ENCODE peak calls at places on chromosomes 5 and 9, in five cellular contexts. One of them, this sample, is unnamed.

GRCh38 chr9:97237311-97237786 is 70.1 kb upstream of the CCDC180 start:
- DNase-seq in hepatocyte: peak; percentile 22
- DNase-seq in Peyer's patch: no peak
- DNase-seq in mesenchymal stem cell: no peak
- DNase-seq in A549: no peak
- DNase-seq in this sample: no peak

GRCh38 chr5:170617519-170618218 is 113.8 kb downstream of the KCNIP1 start:
- DNase-seq in Peyer's patch: no peak
- DNase-seq in A549: no peak
- DNase-seq in mesenchymal stem cell: no peak
- DNase-seq in hepatocyte: no peak
- DNase-seq in this sample: no peak

GRCh38 chr5:24606974-24607373 is 37.8 kb downstream of the CDH10 start:
- DNase-seq in Peyer's patch: no peak
- DNase-seq in mesenchymal stem cell: no peak
- DNase-seq in hepatocyte: no peak
- DNase-seq in A549: no peak
- DNase-seq in this sample: no peak

GRCh38 chr9:35756743-35757526 is 2.9 kb upstream of the MSMP start:
- DNase-seq in A549: peak; percentile 64
- DNase-seq in hepatocyte: peak; percentile 81
- DNase-seq in Peyer's patch: peak; percentile 78
- DNase-seq in mesenchymal stem cell: peak; percentile 21
- DNase-seq in this sample: peak; percentile 30

GRCh38 chr5:171477666-171478065 is 58.2 kb downstream of the FGF18 start:
- DNase-seq in A549: no peak
- DNase-seq in Peyer's patch: no peak
- DNase-seq in hepatocyte: no peak
- DNase-seq in mesenchymal stem cell: no peak
- DNase-seq in this sample: no peak

GRCh38 chr9:28166179-28166578 is 592.9 kb upstream of the C9orf72 start:
- DNase-seq in mesenchymal stem cell: peak; percentile 38
- DNase-seq in hepatocyte: no peak
- DNase-seq in A549: no peak
- DNase-seq in Peyer's patch: no peak
- DNase-seq in this sample: no peak

GRCh38 chr5:5145651-5146529 is 5.8 kb downstream of the ADAMTS16 start:
- DNase-seq in hepatocyte: no peak
- DNase-seq in mesenchymal stem cell: peak; percentile 3
- DNase-seq in Peyer's patch: no peak
- DNase-seq in A549: no peak
- DNase-seq in this sample: no peak

GRCh38 chr5:159639590-159639989 is 276.7 kb upstream of the ADRA1B start:
- DNase-seq in Peyer's patch: no peak
- DNase-seq in hepatocyte: no peak
- DNase-seq in mesenchymal stem cell: no peak
- DNase-seq in A549: no peak
- DNase-seq in this sample: no peak

GRCh38 chr5:135426102-135427082 is 20.8 kb downstream of the DCANP1 start:
- DNase-seq in Peyer's patch: no peak
- DNase-seq in mesenchymal stem cell: peak; percentile 58
- DNase-seq in hepatocyte: peak; percentile 67
- DNase-seq in A549: peak; percentile 65
- DNase-seq in this sample: no peak

GRCh38 chr5:151079838-151080619 is 805 bp downstream of the TNIP1 start:
- DNase-seq in hepatocyte: no peak
- DNase-seq in Peyer's patch: no peak
- DNase-seq in mesenchymal stem cell: peak; percentile 66
- DNase-seq in A549: peak; percentile 54
- DNase-seq in this sample: no peak

GRCh38 chr5:132850066-132850465 is 16.2 kb downstream of the GDF9 start:
- DNase-seq in Peyer's patch: no peak
- DNase-seq in hepatocyte: no peak
- DNase-seq in mesenchymal stem cell: peak; percentile 55
- DNase-seq in A549: no peak
- DNase-seq in this sample: no peak

GRCh38 chr5:141508440-141508807 is 19.5 kb downstream of the PCDHGC5 start:
- DNase-seq in mesenchymal stem cell: no peak
- DNase-seq in A549: no peak
- DNase-seq in hepatocyte: no peak
- DNase-seq in Peyer's patch: no peak
- DNase-seq in this sample: no peak

GRCh38 chr9:131290039-131290766 is 680 bp downstream of the PLPP7 start:
- DNase-seq in Peyer's patch: no peak
- DNase-seq in mesenchymal stem cell: no peak
- DNase-seq in hepatocyte: no peak
- DNase-seq in A549: no peak
- DNase-seq in this sample: no peak

GRCh38 chr5:161165998-161166660 is 314.1 kb upstream of the ATP10B start:
- DNase-seq in mesenchymal stem cell: no peak
- DNase-seq in A549: no peak
- DNase-seq in Peyer's patch: no peak
- DNase-seq in hepatocyte: no peak
- DNase-seq in this sample: no peak

GRCh38 chr5:139190125-139190524 is 8.0 kb downstream of the SIL1 start:
- DNase-seq in hepatocyte: peak; percentile 60
- DNase-seq in mesenchymal stem cell: peak; percentile 89
- DNase-seq in Peyer's patch: no peak
- DNase-seq in A549: no peak
- DNase-seq in this sample: no peak

GRCh38 chr9:79768199-79768598 is 196.4 kb downstream of the TLE4 start:
- DNase-seq in Peyer's patch: no peak
- DNase-seq in A549: no peak
- DNase-seq in mesenchymal stem cell: peak; percentile 38
- DNase-seq in hepatocyte: no peak
- DNase-seq in this sample: no peak
- H3K9me3 ChIP-seq in Peyer's patch: no peaks in the 10 kb centered on the region
- H3K9me3 ChIP-seq in A549: no peaks in the 10 kb centered on the region
- H3K9me3 ChIP-seq in mesenchymal stem cell: peaks cover 3% of the 10 kb centered on the region
- H3K9me3 ChIP-seq in hepatocyte: no peaks in the 10 kb centered on the region
- H3K9me3 ChIP-seq in this sample: no peaks in the 10 kb centered on the region

GRCh38 chr9:135648494-135649410 is 9.4 kb upstream of the GLT6D1 start:
- DNase-seq in hepatocyte: no peak
- DNase-seq in mesenchymal stem cell: no peak
- DNase-seq in Peyer's patch: no peak
- DNase-seq in A549: no peak
- DNase-seq in this sample: no peak
- H3K9me3 ChIP-seq in hepatocyte: no peaks in the 10 kb centered on the region
- H3K9me3 ChIP-seq in mesenchymal stem cell: peaks cover 58% of the 10 kb centered on the region
- H3K9me3 ChIP-seq in Peyer's patch: peaks cover 9% of the 10 kb centered on the region
- H3K9me3 ChIP-seq in A549: peaks cover 82% of the 10 kb centered on the region
- H3K9me3 ChIP-seq in this sample: peaks cover 13% of the 10 kb centered on the region

GRCh38 chr5:32244017-32244416 is 68.7 kb downstream of the MTMR12 start:
- DNase-seq in hepatocyte: no peak
- DNase-seq in mesenchymal stem cell: no peak
- DNase-seq in A549: no peak
- DNase-seq in Peyer's patch: no peak
- DNase-seq in this sample: no peak

GRCh38 chr5:32249668-32250067 is 63.1 kb downstream of the MTMR12 start:
- DNase-seq in hepatocyte: peak; percentile 44
- DNase-seq in A549: no peak
- DNase-seq in mesenchymal stem cell: no peak
- DNase-seq in Peyer's patch: no peak
- DNase-seq in this sample: no peak

GRCh38 chr5:32241034-32241783 is 67.1 kb upstream of the GOLPH3 start:
- DNase-seq in Peyer's patch: no peak
- DNase-seq in mesenchymal stem cell: no peak
- DNase-seq in hepatocyte: no peak
- DNase-seq in A549: no peak
- DNase-seq in this sample: no peak

GRCh38 chr5:32245742-32246141 is 67.0 kb downstream of the MTMR12 start:
- DNase-seq in hepatocyte: no peak
- DNase-seq in A549: no peak
- DNase-seq in Peyer's patch: no peak
- DNase-seq in mesenchymal stem cell: no peak
- DNase-seq in this sample: no peak
- H3K9me3 ChIP-seq in hepatocyte: no peaks in the 10 kb centered on the region
- H3K9me3 ChIP-seq in A549: no peaks in the 10 kb centered on the region
- H3K9me3 ChIP-seq in Peyer's patch: no peaks in the 10 kb centered on the region
- H3K9me3 ChIP-seq in mesenchymal stem cell: no peaks in the 10 kb centered on the region
- H3K9me3 ChIP-seq in this sample: no peaks in the 10 kb centered on the region

DNA sequence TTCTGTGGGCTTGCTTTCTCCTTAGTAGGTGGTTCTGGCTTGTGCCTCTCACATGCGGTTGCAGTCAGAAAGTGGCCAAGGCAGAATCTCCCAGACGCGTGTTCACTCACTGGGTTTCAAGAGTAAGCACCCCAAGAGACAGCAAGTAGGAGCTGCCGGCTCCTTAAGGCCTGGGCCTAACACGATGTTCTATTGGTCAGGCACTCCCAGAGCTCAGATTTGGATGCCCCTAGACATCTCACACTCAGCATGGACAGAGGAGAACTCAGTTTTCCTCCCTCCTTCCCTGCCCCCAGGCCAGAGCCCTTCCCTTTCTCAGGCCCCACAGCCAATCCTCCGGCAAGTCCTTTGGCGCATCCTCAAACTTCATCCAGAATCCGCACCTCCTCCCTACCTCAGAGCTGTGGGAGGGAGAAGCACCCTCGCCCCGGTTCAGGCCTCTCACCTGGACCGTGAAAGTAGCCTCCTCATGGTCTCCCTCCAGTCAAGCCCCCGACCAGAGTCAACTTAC is 6.5 kb upstream of the CARD19 start:
- DNase-seq in A549: no peak
- DNase-seq in mesenchymal stem cell: no peak
- DNase-seq in hepatocyte: no peak
- DNase-seq in Peyer's patch: no peak
- DNase-seq in this sample: no peak
- H3K9me3 ChIP-seq in A549: peaks cover 19% of the 10 kb centered on the region
- H3K9me3 ChIP-seq in mesenchymal stem cell: peaks cover 33% of the 10 kb centered on the region
- H3K9me3 ChIP-seq in hepatocyte: no peaks in the 10 kb centered on the region
- H3K9me3 ChIP-seq in Peyer's patch: no peaks in the 10 kb centered on the region
- H3K9me3 ChIP-seq in this sample: no peaks in the 10 kb centered on the region

DNA sequence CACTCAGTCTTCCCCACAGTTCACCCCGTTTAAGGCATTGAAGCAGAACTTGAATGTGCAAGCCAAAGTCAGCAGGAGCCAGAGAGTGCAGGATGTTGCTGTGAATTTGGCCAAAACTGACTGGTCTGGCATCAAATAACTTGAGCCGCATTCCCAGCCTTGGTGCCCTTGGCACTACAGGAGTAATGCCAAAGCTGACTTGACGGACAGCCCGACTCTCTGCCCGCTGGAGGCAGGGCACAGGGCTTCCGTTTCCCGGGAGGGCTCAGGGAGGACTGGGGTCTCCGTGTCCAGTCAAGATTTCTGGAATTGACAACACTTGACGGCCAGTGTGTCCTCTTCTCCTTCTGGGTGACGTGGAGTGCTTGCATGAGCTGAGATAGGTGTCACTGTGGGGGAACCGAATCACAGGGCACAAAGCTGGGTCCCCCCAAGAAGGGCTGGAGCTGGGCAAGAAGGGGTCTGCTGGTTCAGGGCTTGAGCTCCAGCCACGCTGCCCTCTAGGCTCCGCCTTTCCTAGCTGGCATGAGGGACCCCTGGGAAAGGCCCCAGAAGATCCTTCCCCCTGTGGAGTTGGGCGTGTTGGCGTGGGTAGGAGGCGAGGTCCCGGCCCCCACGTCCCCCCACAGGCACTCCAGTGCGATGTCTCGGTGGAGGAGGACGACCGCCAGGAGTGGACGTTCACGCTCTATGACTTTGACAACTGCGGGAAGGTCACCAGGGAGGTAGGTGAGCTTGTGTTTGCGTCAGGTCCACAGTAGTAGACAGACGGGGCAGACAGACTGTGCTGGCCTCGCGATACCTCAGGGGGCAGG is 25.2 kb downstream of the NKD2 start:
- DNase-seq in Peyer's patch: no peak
- DNase-seq in A549: no peak
- DNase-seq in hepatocyte: no peak
- DNase-seq in mesenchymal stem cell: no peak
- DNase-seq in this sample: no peak
- H3K9me3 ChIP-seq in Peyer's patch: no peaks in the 10 kb centered on the region
- H3K9me3 ChIP-seq in A549: no peaks in the 10 kb centered on the region
- H3K9me3 ChIP-seq in hepatocyte: no peaks in the 10 kb centered on the region
- H3K9me3 ChIP-seq in mesenchymal stem cell: no peaks in the 10 kb centered on the region
- H3K9me3 ChIP-seq in this sample: no peaks in the 10 kb centered on the region

GRCh38 chr5:179080724-179081123 is 20.6 kb downstream of the ZNF354C start:
- DNase-seq in A549: no peak
- DNase-seq in Peyer's patch: no peak
- DNase-seq in hepatocyte: no peak
- DNase-seq in mesenchymal stem cell: no peak
- DNase-seq in this sample: no peak
- H3K9me3 ChIP-seq in A549: peaks cover 93% of the 10 kb centered on the region
- H3K9me3 ChIP-seq in Peyer's patch: peaks cover 52% of the 10 kb centered on the region
- H3K9me3 ChIP-seq in hepatocyte: peaks cover 86% of the 10 kb centered on the region
- H3K9me3 ChIP-seq in mesenchymal stem cell: peaks cover 100% of the 10 kb centered on the region
- H3K9me3 ChIP-seq in this sample: peaks cover 40% of the 10 kb centered on the region

This sample was measured in T-helper 17 cell.